ENCODE peak calls at places on chromosome 6, in nine cellular contexts. A is activated naive CD8-positive, alpha-beta T cell treated with anti-CD3 and anti-CD28 coated beads for 36 hours; H is NCI-H345; U is HS-5; X is ELR; O is RPMI7951; N is stimulated activated CD4-positive, alpha-beta T cell treated with anti-CD3 and anti-CD28 coated beads, Interleukin-2, amount 100 ng/mL, for 24 hours; B is D341Med; T is mucosa of gallbladder. S is an unnamed sample.

GRCh38 chr6:112251170-112251945 is 3.0 kb downstream of the LAMA4 start:
- DNase-seq in A (no peak), H (no peak), U (no peak), X (peak), O (peak), N (no peak), B (no peak), T (peak), S (no peak)

GRCh38 chr6:143248359-143248758 is 187.7 kb downstream of the AIG1 start:
- DNase-seq in A (peak), H (no peak), U (no peak), X (no peak), O (no peak), N (peak), B (no peak), T (no peak), S (no peak)

GRCh38 chr6:65289491-65289890 is 417.5 kb downstream of the EYS start:
- DNase-seq in A (no peak), H (no peak), U (peak), X (no peak), O (no peak), N (no peak), B (no peak), T (no peak), S (no peak)

GRCh38 chr6:127630800-127631199 is 53.8 kb downstream of the C6orf58 start:
- DNase-seq in A (no peak), H (no peak), U (no peak), X (peak), O (no peak), N (no peak), B (no peak), T (no peak), S (no peak)

GRCh38 chr6:33585403-33586107 is 5.5 kb upstream of the BAK1 start:
- DNase-seq in A (peak), H (peak), U (no peak), X (peak), O (peak), N (peak), B (peak), T (peak), S (peak)

GRCh38 chr6:7122684-7123083 is 14.9 kb downstream of the RREB1 start:
- DNase-seq in A (no peak), H (no peak), U (no peak), X (no peak), O (no peak), N (no peak), B (no peak), T (no peak), S (no peak)

GRCh38 chr6:15685629-15686028 is 22.8 kb upstream of the DTNBP1 start:
- DNase-seq in A (no peak), H (no peak), U (no peak), X (no peak), O (no peak), N (no peak), B (no peak), T (no peak), S (no peak)

GRCh38 chr6:380234-381218 is 11.0 kb upstream of the IRF4 start:
- DNase-seq in A (no peak), H (no peak), U (no peak), X (no peak), O (no peak), N (no peak), B (no peak), T (no peak), S (no peak)

GRCh38 chr6:143934867-143935266 is 70.6 kb downstream of the ZC2HC1B start:
- DNase-seq in A (no peak), H (no peak), U (no peak), X (no peak), O (no peak), N (no peak), B (no peak), T (no peak), S (no peak)

GRCh38 chr6:111727798-111728197 is 122.1 kb upstream of the TRAF3IP2 start:
- DNase-seq in A (no peak), H (no peak), U (no peak), X (peak), O (peak), N (no peak), B (peak), T (no peak), S (no peak)

GRCh38 chr6:153135681-153136080 is 4.6 kb upstream of the RGS17 start:
- DNase-seq in A (no peak), H (no peak), U (no peak), X (no peak), O (no peak), N (no peak), B (no peak), T (no peak), S (no peak)

GRCh38 chr6:79570129-79570801 is 33.0 kb upstream of the LCA5 start:
- DNase-seq in A (no peak), H (peak), U (peak), X (peak), O (no peak), N (no peak), B (no peak), T (peak), S (no peak)